ENCODE peak calls at places on chromosomes 3 and 15, in seven cellular contexts. O is suprapubic skin, P is adrenal gland, Q is dorsolateral prefrontal cortex, U is brain microvascular endothelial cell, I is H7, F is MM.1S. H is an unnamed sample.

GRCh38 chr15:90954712-90955671 is at the start of gene RCCD1:
- DNase-seq in O (peak; percentile 98), P (peak; percentile 97), Q (peak; percentile 96), U (peak; percentile 93), I (peak; percentile 99), F (peak; percentile 99), H (peak; percentile 94)

GRCh38 chr3:139772539-139773500 is 95.0 kb upstream of the NMNAT3 start:
- DNase-seq in O (no peak), P (no peak), Q (no peak), U (peak; percentile 99), I (no peak), F (no peak), H (no peak)

GRCh38 chr3:49009391-49009790 is 2.2 kb downstream of the WDR6 start:
- DNase-seq in O (no peak), P (no peak), Q (no peak), U (no peak), I (no peak), F (no peak), H (no peak)

GRCh38 chr3:177557561-177557960 is 360.3 kb upstream of the TBL1XR1 start:
- DNase-seq in O (no peak), P (no peak), Q (no peak), U (no peak), I (no peak), F (no peak), H (no peak)

GRCh38 chr15:98955331-98955730 is 52.3 kb downstream of the PGPEP1L start:
- DNase-seq in O (peak; percentile 65), P (no peak), Q (peak; percentile 86), U (no peak), I (no peak), F (no peak), H (no peak)

GRCh38 chr15:68775671-68776476 is 44.8 kb downstream of the ANP32A start:
- DNase-seq in O (peak; percentile 90), P (peak; percentile 73), Q (peak; percentile 61), U (no peak), I (no peak), F (no peak), H (no peak)

GRCh38 chr3:53259427-53260259 is 3.8 kb upstream of the TKT start:
- DNase-seq in O (no peak), P (no peak), Q (no peak), U (no peak), I (peak; percentile 58), F (no peak), H (no peak)

GRCh38 chr3:16216373-16216935 is 42.0 kb downstream of the GALNT15 start:
- DNase-seq in O (peak; percentile 54), P (no peak), Q (no peak), U (no peak), I (no peak), F (no peak), H (no peak)

GRCh38 chr15:74664028-74664616 is 31.7 kb downstream of the EDC3 start:
- DNase-seq in O (no peak), P (peak; percentile 42), Q (no peak), U (peak; percentile 16), I (no peak), F (no peak), H (no peak)

GRCh38 chr15:41465822-41466421 is 27.8 kb upstream of the ITPKA start:
- DNase-seq in O (no peak), P (no peak), Q (no peak), U (peak; percentile 36), I (peak; percentile 69), F (peak; percentile 56), H (no peak)

GRCh38 chr3:13792512-13793347 is 87.1 kb downstream of the WNT7A start:
- DNase-seq in O (no peak), P (no peak), Q (peak; percentile 42), U (no peak), I (peak; percentile 77), F (no peak), H (no peak)

GRCh38 chr3:159776779-159777178 is 211.9 kb upstream of the IL12A start:
- DNase-seq in O (no peak), P (no peak), Q (no peak), U (no peak), I (no peak), F (no peak), H (no peak)

GRCh38 chr3:179260949-179261765 is 10.2 kb upstream of the KCNMB3 start:
- DNase-seq in O (no peak), P (peak; percentile 63), Q (peak; percentile 51), U (peak; percentile 34), I (peak; percentile 93), F (peak; percentile 79), H (no peak)

GRCh38 chr15:42632100-42632675 is 56.8 kb downstream of the STARD9 start:
- DNase-seq in O (no peak), P (no peak), Q (no peak), U (no peak), I (no peak), F (no peak), H (no peak)

GRCh38 chr3:52298147-52299098 is 10.8 kb downstream of the GLYCTK start:
- DNase-seq in O (no peak), P (no peak), Q (no peak), U (no peak), I (peak; percentile 71), F (no peak), H (no peak)

GRCh38 chr15:57896114-57896513 is 169.4 kb downstream of the ALDH1A2 start:
- DNase-seq in O (no peak), P (no peak), Q (no peak), U (no peak), I (no peak), F (no peak), H (no peak)

GRCh38 chr15:65516997-65517865 is at the start of gene DPP8:
- DNase-seq in O (peak; percentile 94), P (peak; percentile 96), Q (peak; percentile 87), U (peak; percentile 89), I (peak; percentile 95), F (peak; percentile 97), H (peak; percentile 85)

GRCh38 chr3:9308298-9308990 is 54.4 kb upstream of the THUMPD3 start:
- DNase-seq in O (no peak), P (no peak), Q (no peak), U (no peak), I (no peak), F (no peak), H (no peak)

GRCh38 chr3:5480190-5480589 is 292.7 kb downstream of the EDEM1 start:
- DNase-seq in O (no peak), P (no peak), Q (no peak), U (no peak), I (no peak), F (no peak), H (no peak)

DNA sequence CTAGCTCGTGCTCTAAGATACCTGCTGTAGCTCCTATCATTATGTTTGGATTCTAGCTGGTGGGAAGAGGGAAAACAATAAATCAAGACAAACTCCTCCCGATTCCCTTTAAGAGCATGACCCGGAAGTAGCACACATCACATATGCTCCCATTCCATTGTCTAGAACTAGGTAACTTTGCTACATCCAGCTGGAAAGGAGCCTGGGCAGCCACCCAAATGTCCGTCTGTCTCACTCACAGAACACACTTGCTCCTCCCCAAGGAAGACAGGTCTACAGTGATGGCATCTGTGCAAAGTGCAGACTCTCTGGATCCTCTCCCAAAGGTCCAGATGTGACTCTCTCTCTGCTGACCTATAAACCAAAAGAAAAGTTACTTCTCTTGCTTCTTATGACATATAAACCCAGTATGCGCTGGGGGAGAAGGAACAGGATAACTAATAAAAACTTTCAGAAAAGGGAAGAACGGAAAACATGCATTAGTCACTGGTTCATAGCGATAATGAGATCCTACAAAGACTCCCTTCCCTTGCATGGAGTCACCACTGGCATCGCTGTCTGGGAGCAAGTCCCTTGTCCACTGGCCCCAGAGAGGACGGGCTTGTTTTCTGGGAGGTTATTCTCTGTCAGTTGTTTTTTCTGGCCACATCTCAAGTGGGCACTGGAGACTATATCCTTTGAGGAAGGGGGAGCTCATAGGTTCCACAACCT is 29.9 kb upstream of the EPHB3 start:
- DNase-seq in O (no peak), P (peak; percentile 31), Q (no peak), U (no peak), I (no peak), F (no peak), H (no peak)
- H3K27me3 ChIP-seq in O (peaks cover 6% of the 10 kb centered on the region), P (peaks cover 8% of the 10 kb centered on the region), Q (no peaks in the 10 kb centered on the region), U (peaks cover 13% of the 10 kb centered on the region), I (peaks cover 2% of the 10 kb centered on the region), F (peaks cover 43% of the 10 kb centered on the region), H (no peaks in the 10 kb centered on the region)

DNA sequence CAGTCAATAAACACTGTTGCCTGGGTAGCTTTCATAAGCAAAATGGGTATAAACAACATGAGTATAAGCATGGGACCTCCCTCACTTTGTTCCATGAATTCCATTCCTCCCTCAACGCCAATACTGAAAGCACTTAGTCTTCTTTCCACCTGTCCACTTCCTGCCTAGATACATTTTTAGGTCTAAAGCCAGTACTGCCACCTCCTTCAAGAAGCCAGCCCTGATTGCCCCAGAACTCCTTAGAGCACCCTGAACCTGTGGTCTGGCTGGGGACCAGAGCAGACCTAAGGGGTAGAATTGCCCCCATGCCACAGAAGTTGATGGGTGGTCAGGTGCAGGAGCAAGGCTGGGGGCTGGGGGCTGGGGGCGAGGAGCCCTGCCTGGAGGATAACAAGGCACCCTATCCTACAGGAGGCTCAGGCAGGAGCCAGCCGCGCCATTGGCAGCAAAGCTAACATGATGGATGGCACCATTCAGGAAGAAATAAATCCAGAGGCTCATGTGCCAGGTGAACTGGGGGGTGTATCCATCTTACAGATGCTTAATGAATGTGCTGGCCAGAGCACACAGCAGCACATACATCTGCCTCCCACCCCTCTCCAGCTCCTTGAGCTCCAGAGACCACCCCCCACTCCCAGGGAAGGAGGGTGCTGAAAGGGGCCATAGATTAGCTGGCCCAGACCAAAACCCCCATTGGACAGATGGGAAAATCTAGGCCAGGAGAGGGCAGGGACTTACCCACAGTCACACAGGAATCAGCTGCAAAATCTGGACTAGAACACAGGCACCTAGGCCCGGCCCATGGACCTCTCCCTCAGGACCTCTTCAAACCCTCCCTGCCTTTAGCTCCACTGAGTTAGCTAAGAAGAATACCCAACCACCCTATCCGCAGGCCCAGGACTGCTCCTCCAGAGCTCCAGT is 113.8 kb upstream of the LINGO1 start:
- DNase-seq in O (no peak), P (no peak), Q (no peak), U (no peak), I (no peak), F (no peak), H (no peak)
- H3K27me3 ChIP-seq in O (peaks cover 4% of the 10 kb centered on the region), P (no peaks in the 10 kb centered on the region), Q (no peaks in the 10 kb centered on the region), U (no peaks in the 10 kb centered on the region), I (peaks cover 6% of the 10 kb centered on the region), F (peaks cover 51% of the 10 kb centered on the region), H (peaks cover 17% of the 10 kb centered on the region)

DNA sequence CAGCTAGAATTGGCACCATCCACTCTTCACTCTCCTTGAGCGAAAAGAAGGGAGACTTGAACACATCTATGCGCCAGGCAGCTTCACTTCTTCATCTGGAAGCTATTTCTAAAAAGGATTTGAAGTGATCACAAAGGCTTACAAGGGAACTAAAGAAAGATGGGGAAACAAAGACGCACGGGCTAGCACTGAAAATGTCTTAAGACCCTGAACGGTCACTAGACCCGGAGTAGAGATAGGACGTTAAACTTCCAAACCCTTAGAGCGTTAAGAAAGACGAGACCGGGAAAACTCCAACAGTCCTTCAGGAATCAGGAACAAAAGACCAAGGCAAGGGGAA is 47.5 kb upstream of the EPHB3 start:
- DNase-seq in O (no peak), P (no peak), Q (no peak), U (no peak), I (no peak), F (no peak), H (no peak)
- H3K27me3 ChIP-seq in O (peaks cover 25% of the 10 kb centered on the region), P (peaks cover 18% of the 10 kb centered on the region), Q (peaks cover 8% of the 10 kb centered on the region), U (peaks cover 48% of the 10 kb centered on the region), I (peaks cover 32% of the 10 kb centered on the region), F (peaks cover 37% of the 10 kb centered on the region), H (peaks cover 6% of the 10 kb centered on the region)

DNA sequence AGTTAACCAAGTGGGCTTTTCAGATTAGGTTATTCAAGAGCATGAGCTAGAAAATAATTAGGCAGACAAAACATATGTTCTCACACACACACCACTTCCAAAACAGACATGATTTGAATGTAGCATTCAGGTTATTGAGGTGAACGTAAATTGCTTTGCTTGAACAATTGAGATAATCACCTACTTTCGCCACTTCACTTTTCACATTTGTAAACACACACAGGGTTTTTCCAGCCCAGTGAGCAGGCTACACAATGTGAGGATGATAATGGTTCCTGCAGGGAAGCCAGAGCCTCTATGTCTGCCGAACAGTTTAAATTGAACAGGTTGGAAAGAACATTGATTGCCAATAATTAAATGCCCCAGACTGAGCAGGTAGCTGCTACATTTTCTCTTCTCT is 560.8 kb downstream of the OCA2 start:
- DNase-seq in O (no peak), P (no peak), Q (no peak), U (no peak), I (no peak), F (no peak), H (no peak)
- H3K27me3 ChIP-seq in O (no peaks in the 10 kb centered on the region), P (no peaks in the 10 kb centered on the region), Q (no peaks in the 10 kb centered on the region), U (no peaks in the 10 kb centered on the region), I (no peaks in the 10 kb centered on the region), F (no peaks in the 10 kb centered on the region), H (no peaks in the 10 kb centered on the region)

H was measured in breast epithelium.